ENCODE peak calls at places on chromosomes 3 and 15, in six cellular contexts. W, N, J, M, L and S are unnamed samples.

GRCh38 chr3:196688349-196688748 is 23.7 kb downstream of the CEP19 start:
- DNase-seq in W (no peak), N (peak; percentile 40), J (no peak), M (no peak), L (no peak), S (peak; percentile 45)

GRCh38 chr3:124246949-124247348 is 255.0 kb upstream of the ROPN1 start:
- DNase-seq in W (no peak), N (peak; percentile 41), J (no peak), M (no peak), L (no peak), S (no peak)

GRCh38 chr3:9916734-9917680 is at the start of gene IL17RC:
- DNase-seq in W (no peak), N (peak; percentile 79), J (no peak), M (no peak), L (peak; percentile 92), S (peak; percentile 43)

GRCh38 chr15:66864871-66865281 is 162.8 kb downstream of the SMAD6 start:
- DNase-seq in W (no peak), N (no peak), J (no peak), M (no peak), L (no peak), S (no peak)

GRCh38 chr3:71456155-71456554 is 127.4 kb downstream of the FOXP1 start:
- DNase-seq in W (no peak), N (no peak), J (no peak), M (no peak), L (no peak), S (no peak)

GRCh38 chr3:46674031-46674592 is 19.4 kb downstream of the ALS2CL start:
- DNase-seq in W (no peak), N (no peak), J (no peak), M (no peak), L (no peak), S (peak; percentile 5)

GRCh38 chr3:69330891-69331400 is 54.9 kb downstream of the FRMD4B start:
- DNase-seq in W (no peak), N (peak; percentile 63), J (no peak), M (no peak), L (no peak), S (no peak)

GRCh38 chr3:19931180-19931692 is 2.8 kb downstream of the EFHB start:
- DNase-seq in W (no peak), N (peak; percentile 54), J (no peak), M (no peak), L (no peak), S (no peak)

GRCh38 chr3:12946661-12947316 is 105.4 kb upstream of the RPL32 start:
- DNase-seq in W (no peak), N (peak; percentile 47), J (no peak), M (no peak), L (no peak), S (no peak)

GRCh38 chr3:65583203-65583602 is 455.5 kb downstream of the MAGI1 start:
- DNase-seq in W (no peak), N (no peak), J (no peak), M (no peak), L (no peak), S (no peak)

GRCh38 chr15:45224596-45225217 is 27.3 kb upstream of the SLC28A2 start:
- DNase-seq in W (no peak), N (no peak), J (no peak), M (no peak), L (no peak), S (no peak)

GRCh38 chr15:98914626-98915025 is 93.0 kb downstream of the PGPEP1L start:
- DNase-seq in W (no peak), N (no peak), J (no peak), M (no peak), L (peak; percentile 61), S (no peak)

GRCh38 chr3:197083486-197083885 is 53.9 kb upstream of the MELTF start:
- DNase-seq in W (no peak), N (peak; percentile 32), J (no peak), M (no peak), L (peak; percentile 20), S (no peak)

GRCh38 chr3:128319741-128320141 is 146.9 kb downstream of the DNAJB8 start:
- DNase-seq in W (no peak), N (no peak), J (no peak), M (no peak), L (peak; percentile 12), S (no peak)

GRCh38 chr3:106193876-106194275 is 325.1 kb upstream of the CBLB start:
- DNase-seq in W (no peak), N (no peak), J (no peak), M (no peak), L (no peak), S (no peak)

GRCh38 chr3:67361770-67362169 is 292.6 kb downstream of the SUCLG2 start:
- DNase-seq in W (no peak), N (no peak), J (no peak), M (no peak), L (no peak), S (no peak)

GRCh38 chr3:134651347-134652041 is 672 bp upstream of the KY start:
- DNase-seq in W (no peak), N (peak; percentile 71), J (no peak), M (no peak), L (no peak), S (peak; percentile 40)

GRCh38 chr3:114496021-114496434 is 202.2 kb downstream of the TIGIT start:
- DNase-seq in W (no peak), N (peak; percentile 24), J (no peak), M (no peak), L (no peak), S (no peak)

GRCh38 chr3:197371521-197372075 is 73.2 kb upstream of the DLG1 start:
- DNase-seq in W (no peak), N (no peak), J (no peak), M (no peak), L (no peak), S (no peak)

GRCh38 chr3:171354706-171355582 is 105.3 kb downstream of the TNIK start:
- DNase-seq in W (no peak), N (no peak), J (no peak), M (no peak), L (no peak), S (no peak)